ENCODE peak calls at places on chromosomes 4 and X, in eight cellular contexts. P, R, O, S, K, T, I and B are unnamed samples.

GRCh38 chr4:2261110-2261852 is 628 bp downstream of the MXD4 start:
- DNase-seq in T (no peak), O (no peak), P (peak; percentile 59), R (no peak), S (no peak), K (no peak), I (peak; percentile 67), B (no peak)

GRCh38 chr4:100348472-100348871 is 158.2 kb upstream of the DDIT4L start:
- DNase-seq in O (no peak), K (no peak), S (no peak), P (no peak), I (no peak), T (no peak), R (no peak), B (no peak)

GRCh38 chrX:155211208-155211607 is 5.1 kb upstream of the VBP1 start:
- DNase-seq in K (no peak), O (no peak), I (no peak), S (no peak), T (no peak), R (no peak), P (no peak), B (no peak)

GRCh38 chr4:161457906-161458305 is 705.9 kb downstream of the FSTL5 start:
- DNase-seq in S (no peak), R (no peak), K (no peak), P (no peak), O (no peak), T (no peak), I (no peak), B (no peak)

GRCh38 chr4:169619518-169619957 is 840 bp upstream of the CLCN3 start:
- DNase-seq in R (no peak), S (peak; percentile 16), O (no peak), P (peak; percentile 75), K (peak; percentile 39), T (peak; percentile 34), I (no peak), B (peak; percentile 53)

GRCh38 chr4:98996056-98996941 is 778 bp downstream of the METAP1 start:
- DNase-seq in I (no peak), T (no peak), O (no peak), R (peak; percentile 4), S (peak; percentile 9), K (no peak), P (peak; percentile 47), B (no peak)

GRCh38 chr4:167883271-167883670 is 209.1 kb upstream of the ANXA10 start:
- DNase-seq in I (no peak), P (no peak), R (no peak), T (no peak), K (no peak), O (no peak), S (no peak), B (no peak)

GRCh38 chr4:152106781-152107321 is 346.0 kb upstream of the GATB start:
- DNase-seq in T (peak; percentile 84), R (no peak), P (no peak), K (no peak), S (no peak), I (no peak), O (no peak), B (no peak)

GRCh38 chrX:141619336-141619735 is 29.8 kb downstream of the SPANXA2 start:
- DNase-seq in I (no peak), K (no peak), T (no peak), P (no peak), O (no peak), S (no peak), R (no peak), B (no peak)

GRCh38 chr4:42578187-42578586 is 78.7 kb downstream of the ATP8A1 start:
- DNase-seq in K (no peak), R (no peak), S (no peak), O (no peak), P (no peak), I (no peak), T (no peak), B (no peak)

GRCh38 chrX:46180258-46180687 is 364.9 kb downstream of the ZNF674 start:
- DNase-seq in P (no peak), R (peak; percentile 91), K (no peak), O (peak; percentile 53), S (peak; percentile 31), I (no peak), T (no peak), B (no peak)

GRCh38 chrX:22559506-22559905 is 286.8 kb downstream of the CBLL2 start:
- DNase-seq in S (no peak), P (no peak), T (no peak), O (no peak), I (no peak), K (no peak), R (no peak), B (no peak)

GRCh38 chr4:4368821-4369580 is 17.9 kb upstream of the NSG1 start:
- DNase-seq in O (no peak), K (no peak), S (no peak), R (no peak), P (no peak), T (no peak), I (no peak), B (no peak)

GRCh38 chrX:19832186-19832965 is 55.0 kb downstream of the SH3KBP1 start:
- DNase-seq in T (no peak), O (no peak), S (no peak), R (no peak), K (no peak), I (no peak), P (no peak), B (no peak)

GRCh38 chrX:154603438-154604430 is 15.3 kb downstream of the CTAG1B start:
- DNase-seq in R (peak; percentile 32), K (no peak), P (no peak), O (no peak), S (no peak), I (no peak), T (no peak), B (no peak)

GRCh38 chr4:106585920-106586349 is 217.4 kb upstream of the GIMD1 start:
- DNase-seq in O (no peak), K (no peak), R (no peak), S (no peak), P (no peak), I (no peak), T (no peak), B (no peak)

GRCh38 chr4:40395908-40396806 is 61.0 kb downstream of the CHRNA9 start:
- DNase-seq in O (no peak), S (peak; percentile 72), R (no peak), K (peak; percentile 31), I (peak; percentile 64), T (no peak), P (no peak), B (no peak)

GRCh38 chrX:22063284-22063683 is 31.2 kb downstream of the PHEX start:
- DNase-seq in P (no peak), R (no peak), I (no peak), O (no peak), K (no peak), T (no peak), S (no peak), B (no peak)

GRCh38 chr4:13240066-13240465 is 244.1 kb downstream of the RAB28 start:
- DNase-seq in T (no peak), K (no peak), R (no peak), P (no peak), I (no peak), O (peak; percentile 60), S (no peak), B (no peak)

GRCh38 chr4:179836179-179837075 is 2394.2 kb upstream of the AGA start:
- DNase-seq in S (no peak), R (no peak), I (no peak), O (no peak), P (no peak), K (no peak), T (no peak), B (no peak)

GRCh38 chrX:154051210-154051810 is 31.6 kb upstream of the IRAK1 start:
- DNase-seq in S (peak; percentile 47), I (peak; percentile 73), T (peak; percentile 27), P (peak; percentile 71), K (peak; percentile 93), R (no peak), O (no peak), B (peak; percentile 49)

GRCh38 chr4:55321707-55322264 is 24.3 kb upstream of the SRD5A3 start:
- DNase-seq in I (peak; percentile 76), S (peak; percentile 32), P (peak; percentile 56), R (peak; percentile 31), O (no peak), T (peak; percentile 79), K (peak; percentile 97), B (peak; percentile 56)

GRCh38 chr4:183444953-183445543 is 612 bp downstream of the CDKN2AIP start:
- DNase-seq in P (peak; percentile 72), S (no peak), O (no peak), T (no peak), R (no peak), K (peak; percentile 7), I (peak; percentile 63), B (no peak)